ENCODE peak calls at places on chromosomes 4 and X, in eight cellular contexts. I is AG09309, K is left ventricle myocardium inferior, J is cardiac fibroblast, A is AG10803, Y is cardiac muscle cell, M is tibial artery, G is ovary. N is an unnamed sample.

GRCh38 chr4:75514949-75515612 is 808 bp downstream of the THAP6 start:
- DNase-seq in I (no peak), K (no peak), J (no peak), A (no peak), Y (no peak), M (no peak), G (no peak), N (no peak)

GRCh38 chr4:115969756-115970155 is 856.3 kb upstream of the NDST4 start:
- DNase-seq in I (no peak), K (no peak), J (no peak), A (no peak), Y (no peak), M (no peak), G (no peak), N (no peak)

GRCh38 chrX:151402719-151403390 is 5.8 kb downstream of the VMA21 start:
- DNase-seq in I (no peak), K (peak), J (no peak), A (no peak), Y (no peak), M (no peak), G (no peak), N (peak)

GRCh38 chrX:155612312-155613224 is at the start of gene TMLHE:
- DNase-seq in I (peak), K (peak), J (peak), A (peak), Y (peak), M (peak), G (peak), N (no peak)

GRCh38 chrX:137171626-137172025 is 137.8 kb upstream of the GPR101 start:
- DNase-seq in I (no peak), K (no peak), J (no peak), A (no peak), Y (no peak), M (no peak), G (no peak), N (no peak)

GRCh38 chr4:2009651-2010233 is 968 bp upstream of the NELFA start:
- DNase-seq in I (no peak), K (no peak), J (peak), A (peak), Y (peak), M (peak), G (peak), N (peak)

GRCh38 chr4:184817494-184818215 is 8.1 kb downstream of the ACSL1 start:
- DNase-seq in I (no peak), K (no peak), J (no peak), A (no peak), Y (no peak), M (peak), G (no peak), N (no peak)

GRCh38 chr4:153332936-153333335 is 11.6 kb upstream of the MND1 start:
- DNase-seq in I (no peak), K (no peak), J (peak), A (peak), Y (no peak), M (no peak), G (no peak), N (no peak)

GRCh38 chr4:25451676-25452075 is 74.6 kb downstream of the ANAPC4 start:
- DNase-seq in I (no peak), K (no peak), J (no peak), A (no peak), Y (no peak), M (no peak), G (no peak), N (no peak)

GRCh38 chr4:156290811-156291210 is 337.1 kb upstream of the CTSO start:
- DNase-seq in I (peak), K (no peak), J (no peak), A (peak), Y (no peak), M (no peak), G (no peak), N (no peak)

GRCh38 chrX:110087485-110088356 is 84.8 kb downstream of the TMEM164 start:
- DNase-seq in I (peak), K (no peak), J (peak), A (peak), Y (peak), M (no peak), G (no peak), N (no peak)

GRCh38 chrX:48025561-48025960 is 18.8 kb downstream of the SPACA5 start:
- DNase-seq in I (no peak), K (no peak), J (peak), A (peak), Y (peak), M (no peak), G (no peak), N (peak)

GRCh38 chr4:20196476-20196875 is 55.2 kb upstream of the SLIT2 start:
- DNase-seq in I (no peak), K (no peak), J (peak), A (no peak), Y (no peak), M (no peak), G (no peak), N (no peak)

GRCh38 chr4:139617702-139618490 is 47.7 kb upstream of the MGST2 start:
- DNase-seq in I (no peak), K (no peak), J (peak), A (no peak), Y (peak), M (no peak), G (no peak), N (no peak)

GRCh38 chrX:120463241-120463640 is 5.9 kb downstream of the LAMP2 start:
- DNase-seq in I (no peak), K (no peak), J (peak), A (peak), Y (peak), M (no peak), G (no peak), N (peak)

GRCh38 chr4:118058955-118059354 is 24.7 kb downstream of the NDST3 start:
- DNase-seq in I (no peak), K (no peak), J (no peak), A (no peak), Y (no peak), M (no peak), G (no peak), N (no peak)

GRCh38 chrX:9429767-9430166 is 35.1 kb upstream of the TBL1X start:
- DNase-seq in I (no peak), K (no peak), J (no peak), A (no peak), Y (no peak), M (no peak), G (no peak), N (peak)

DNA sequence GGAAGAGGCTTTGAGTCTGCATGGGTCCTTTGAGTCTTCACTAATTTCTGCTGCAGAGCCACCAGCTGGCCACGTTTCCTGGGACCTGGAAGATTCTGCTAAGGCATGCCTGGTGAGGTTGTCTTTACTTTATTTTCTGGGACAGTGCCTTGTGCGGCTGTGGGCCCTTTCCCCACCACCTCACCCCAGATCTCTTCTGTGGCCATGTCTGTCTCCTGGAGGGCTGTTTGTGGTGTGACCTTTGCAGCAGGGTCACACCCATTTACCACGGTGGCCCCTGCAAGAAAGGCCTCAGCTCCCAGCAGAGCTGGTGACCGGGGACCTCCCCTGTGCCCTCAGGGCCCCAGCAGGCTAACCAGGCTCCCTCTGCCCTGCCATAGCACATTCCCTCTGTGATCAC is 112.4 kb upstream of the FRG1 start:
- DNase-seq in I (no peak), K (no peak), J (no peak), A (no peak), Y (no peak), M (no peak), G (no peak), N (no peak)
- H3K4me3 ChIP-seq in I (no peak), K (no peak), J (no peak), A (no peak), Y (no peak), M (no peak), G (no peak), N (no peak)

GRCh38 chrX:21837056-21837455 is 2.4 kb upstream of the MBTPS2 start:
- DNase-seq in I (no peak), K (no peak), J (no peak), A (no peak), Y (peak), M (no peak), G (no peak), N (no peak)
- TF ChIP-seq CTCF in I (no peak), K (no peak), J (no peak), A (no peak), Y (no peak), M (no peak), G (no peak), N (no peak)

DNA sequence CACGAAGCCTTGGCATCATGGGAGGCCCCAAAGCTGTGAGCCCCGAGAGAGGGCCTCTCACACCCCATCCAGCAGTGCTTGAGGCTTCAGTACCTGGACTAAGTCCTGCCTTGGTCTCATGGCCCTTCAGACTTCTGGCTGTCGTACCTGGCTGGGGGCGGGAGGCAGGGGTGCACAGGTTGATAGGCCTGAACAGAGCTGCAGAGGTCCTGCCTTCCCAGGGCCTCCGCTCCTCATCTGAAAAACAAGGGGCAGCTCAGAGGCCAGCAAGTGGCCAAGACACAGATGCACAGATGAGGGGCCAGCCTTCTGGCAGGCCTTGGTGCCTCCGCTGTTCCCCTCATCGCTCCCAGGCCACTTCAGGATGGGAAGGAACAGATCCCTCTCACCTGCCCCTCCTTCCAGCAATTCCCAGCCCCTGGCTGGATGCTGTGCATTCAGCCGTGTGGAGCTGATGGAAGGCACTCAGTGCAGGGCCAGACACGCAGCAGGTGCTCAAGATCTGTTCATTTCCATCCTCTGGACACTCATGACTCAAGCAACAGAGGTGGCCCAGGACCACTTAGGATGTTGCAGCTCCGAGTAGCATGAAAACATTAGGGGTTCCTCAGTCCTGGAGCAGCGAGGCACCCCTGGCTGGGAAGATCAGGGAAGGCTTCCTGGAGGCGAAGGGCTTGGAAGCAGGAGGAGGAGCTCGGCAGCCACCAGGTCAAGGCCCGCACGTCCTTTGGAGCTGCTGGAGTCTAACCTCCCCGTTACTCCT is 1.4 kb downstream of the ZNF185 start:
- DNase-seq in I (no peak), K (no peak), J (no peak), A (no peak), Y (no peak), M (no peak), G (no peak), N (no peak)
- H3K4me3 ChIP-seq in I (no peak), K (no peak), J (no peak), A (no peak), Y (no peak), M (no peak), G (no peak), N (no peak)

DNA sequence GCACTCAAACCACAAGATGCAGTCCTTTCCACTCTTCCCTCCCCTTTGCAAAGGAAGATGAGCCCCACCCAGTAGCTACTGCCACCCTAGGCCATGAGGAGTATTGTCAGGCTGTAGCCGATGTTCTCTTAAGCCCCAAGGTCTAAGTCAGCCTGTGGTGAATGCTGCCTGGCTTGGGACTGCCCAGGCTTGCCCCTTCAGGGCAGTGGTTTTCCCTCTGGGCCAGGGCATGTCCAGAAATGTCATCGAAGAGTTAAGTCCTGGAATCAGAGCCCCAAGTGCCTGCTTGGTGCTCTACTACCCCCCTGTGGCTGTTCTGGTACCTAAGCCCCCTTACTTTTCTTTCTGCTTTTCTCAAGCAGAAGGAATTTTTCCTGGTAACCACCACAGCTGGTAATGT is 11.8 kb upstream of the PGK1 start:
- DNase-seq in I (no peak), K (no peak), J (peak), A (peak), Y (peak), M (no peak), G (no peak), N (no peak)
- TF ChIP-seq CTCF in I (peak), K (no peak), J (peak), A (peak), Y (peak), M (no peak), G (no peak), N (no peak)

GRCh38 chrX:2902841-2903240 is 26.3 kb downstream of the ARSD start:
- DNase-seq in I (no peak), K (no peak), J (no peak), A (no peak), Y (no peak), M (no peak), G (no peak), N (no peak)

GRCh38 chrX:2901367-2902036 is 27.6 kb downstream of the ARSD start:
- DNase-seq in I (no peak), K (no peak), J (no peak), A (no peak), Y (no peak), M (no peak), G (no peak), N (no peak)

GRCh38 chrX:2894885-2895292 is 34.2 kb downstream of the ARSD start:
- DNase-seq in I (peak), K (no peak), J (no peak), A (peak), Y (peak), M (no peak), G (no peak), N (no peak)

GRCh38 chrX:2897311-2897689 is 31.8 kb downstream of the ARSD start:
- DNase-seq in I (no peak), K (no peak), J (no peak), A (no peak), Y (no peak), M (no peak), G (no peak), N (no peak)

GRCh38 chrX:2898861-2899512 is 30.2 kb downstream of the ARSD start:
- DNase-seq in I (no peak), K (no peak), J (no peak), A (no peak), Y (no peak), M (no peak), G (no peak), N (no peak)
- H3K4me3 ChIP-seq in I (no peak), K (no peak), J (no peak), A (no peak), Y (no peak), M (no peak), G (no peak), N (no peak)

GRCh38 chrX:15129412-15129811 is 140.5 kb downstream of the ASB9 start:
- DNase-seq in I (no peak), K (no peak), J (no peak), A (no peak), Y (no peak), M (no peak), G (no peak), N (no peak)

GRCh38 chrX:15128838-15129237 is 141.0 kb downstream of the ASB9 start:
- DNase-seq in I (no peak), K (no peak), J (no peak), A (no peak), Y (no peak), M (no peak), G (no peak), N (no peak)

GRCh38 chrX:15127010-15127409 is 142.9 kb downstream of the ASB9 start:
- DNase-seq in I (no peak), K (no peak), J (no peak), A (no peak), Y (no peak), M (no peak), G (no peak), N (no peak)
- TF ChIP-seq CTCF in I (peak), K (no peak), J (no peak), A (no peak), Y (no peak), M (no peak), G (no peak), N (no peak)